ENCODE peak calls at places on chromosomes 12 and 14, in ten cellular contexts. U is suprapubic skin, V is A549, W is sigmoid colon, B is H1, A is GM12878, T is transverse colon, Y is K562, D is esophagus muscularis mucosa, J is stomach. I is an unnamed sample.

GRCh38 chr12:132834181-132834711 is 5.6 kb upstream of the GOLGA3 start:
- DNase-seq in U (no peak), V (no peak), W (no peak), B (no peak), A (no peak), T (no peak), Y (no peak), D (no peak), J (no peak), I (no peak)

GRCh38 chr14:90781876-90782275 is 34.4 kb downstream of the TTC7B start:
- DNase-seq in U (no peak), V (no peak), W (no peak), B (no peak), A (no peak), T (no peak), Y (no peak), D (no peak), J (no peak), I (no peak)

GRCh38 chr14:39272918-39273317 is 39.2 kb downstream of the MIA2 start:
- DNase-seq in U (no peak), V (no peak), W (no peak), B (no peak), A (no peak), T (no peak), Y (no peak), D (no peak), J (no peak), I (no peak)

GRCh38 chr12:19826988-19827550 is 387.8 kb downstream of the AEBP2 start:
- DNase-seq in U (no peak), V (no peak), W (no peak), B (no peak), A (no peak), T (no peak), Y (no peak), D (no peak), J (no peak), I (no peak)

GRCh38 chr12:25301798-25302197 is 51.1 kb upstream of the KRAS start:
- DNase-seq in U (no peak), V (no peak), W (no peak), B (no peak), A (no peak), T (no peak), Y (no peak), D (no peak), J (no peak), I (no peak)

GRCh38 chr12:47576256-47576655 is 129.6 kb downstream of the RPAP3 start:
- DNase-seq in U (no peak), V (no peak), W (no peak), B (no peak), A (no peak), T (no peak), Y (peak), D (no peak), J (no peak), I (no peak)

GRCh38 chr12:54026640-54027441 is 1.4 kb upstream of the HOXC6 start:
- DNase-seq in U (no peak), V (no peak), W (no peak), B (no peak), A (no peak), T (no peak), Y (no peak), D (no peak), J (no peak), I (no peak)

GRCh38 chr14:69538766-69539165 is 35.9 kb downstream of the CCDC177 start:
- DNase-seq in U (no peak), V (no peak), W (no peak), B (no peak), A (no peak), T (no peak), Y (no peak), D (no peak), J (no peak), I (no peak)

GRCh38 chr14:75079521-75079920 is 10.1 kb downstream of the ZC2HC1C start:
- DNase-seq in U (no peak), V (no peak), W (no peak), B (no peak), A (no peak), T (no peak), Y (no peak), D (no peak), J (no peak), I (no peak)

GRCh38 chr14:67911506-67911905 is 91.9 kb downstream of the RAD51B start:
- DNase-seq in U (no peak), V (no peak), W (no peak), B (no peak), A (no peak), T (no peak), Y (no peak), D (no peak), J (no peak), I (no peak)

GRCh38 chr14:68182492-68182891 is 362.9 kb downstream of the RAD51B start:
- DNase-seq in U (no peak), V (no peak), W (no peak), B (no peak), A (peak), T (no peak), Y (no peak), D (no peak), J (no peak), I (no peak)

GRCh38 chr14:103058209-103059055 is 1.1 kb upstream of the CDC42BPB start:
- DNase-seq in U (peak), V (no peak), W (peak), B (no peak), A (no peak), T (no peak), Y (no peak), D (no peak), J (no peak), I (no peak)

GRCh38 chr12:2282321-2282720 is 229.5 kb downstream of the CACNA1C start:
- DNase-seq in U (no peak), V (no peak), W (no peak), B (no peak), A (no peak), T (no peak), Y (no peak), D (no peak), J (no peak), I (no peak)

GRCh38 chr12:52023976-52024688 is 17.4 kb downstream of the TAMALIN start:
- DNase-seq in U (no peak), V (no peak), W (no peak), B (no peak), A (no peak), T (no peak), Y (no peak), D (no peak), J (no peak), I (no peak)

GRCh38 chr14:50961606-50962259 is 17.4 kb upstream of the PYGL start:
- DNase-seq in U (no peak), V (peak), W (no peak), B (no peak), A (no peak), T (no peak), Y (no peak), D (no peak), J (no peak), I (no peak)

DNA sequence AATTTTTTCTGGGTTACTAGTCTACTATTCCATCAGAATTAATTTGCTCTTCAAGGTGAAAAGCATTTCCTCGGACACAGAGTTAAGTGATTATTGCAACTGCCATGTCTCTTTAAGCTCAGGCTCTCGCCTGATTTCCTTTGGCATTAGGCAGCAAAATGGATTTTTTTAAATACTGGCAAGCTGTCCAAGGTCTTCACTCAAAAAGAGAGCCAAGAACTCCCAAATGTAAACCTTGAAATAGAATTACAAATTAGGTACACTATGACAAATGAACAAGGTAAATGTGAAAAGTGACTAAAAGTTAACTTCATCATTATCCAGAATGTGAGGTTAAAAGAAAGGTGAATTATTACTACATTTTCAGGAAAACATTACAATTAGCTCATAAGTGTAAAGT is 111.9 kb downstream of the GARIN6 start:
- DNase-seq in U (no peak), V (no peak), W (no peak), B (no peak), A (no peak), T (no peak), Y (no peak), D (no peak), J (no peak), I (no peak)
- TF ChIP-seq EP300 in U (no peak), V (no peak), W (no peak), B (no peak), A (no peak), T (no peak), Y (no peak), D (no peak), J (no peak), I (no peak)

DNA sequence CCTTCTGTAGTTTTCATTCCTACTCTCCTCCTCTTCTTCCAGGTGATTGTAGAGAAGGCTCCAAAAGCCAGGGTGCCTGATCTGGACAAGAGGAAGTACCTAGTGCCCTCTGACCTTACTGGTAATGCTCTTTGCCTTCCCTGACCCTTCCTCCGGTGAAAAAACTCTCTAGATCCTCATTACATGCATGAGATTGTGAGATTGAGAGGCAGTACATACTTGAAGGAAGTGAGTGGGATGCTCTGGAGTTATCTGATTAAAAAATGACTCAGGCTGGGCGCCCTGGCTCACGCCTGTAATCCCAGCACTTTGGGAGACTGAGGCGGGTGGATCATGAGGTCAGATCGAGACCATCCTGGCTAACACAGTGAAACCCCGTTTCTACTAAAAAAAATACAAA is 5.3 kb downstream of the GABARAPL1 start:
- DNase-seq in U (no peak), V (no peak), W (no peak), B (no peak), A (no peak), T (no peak), Y (no peak), D (no peak), J (no peak), I (no peak)
- TF ChIP-seq POLR2A in U (no peak), V (no peak), W (no peak), B (no peak), A (no peak), T (no peak), Y (no peak), D (no peak), J (no peak), I (no peak)

DNA sequence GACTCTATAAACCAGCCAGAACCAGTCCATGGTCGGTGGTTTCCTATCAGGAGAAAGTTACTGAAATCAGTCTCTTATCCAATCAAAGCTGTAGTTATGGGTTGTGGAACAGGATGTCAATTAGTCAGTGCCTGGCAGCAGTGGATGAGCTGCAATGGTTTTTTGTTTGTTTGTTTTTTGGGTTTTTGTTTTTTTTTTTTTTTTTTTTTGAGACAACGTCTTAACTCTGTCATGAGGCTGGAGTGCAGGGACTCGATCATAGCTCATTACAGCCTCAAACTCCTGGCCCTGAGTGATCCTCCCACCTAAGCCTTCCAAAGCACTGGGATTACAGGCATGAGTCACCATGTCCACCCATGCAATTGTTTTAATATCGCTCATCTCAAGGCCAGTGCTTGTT is 113.3 kb upstream of the CAND1 start:
- DNase-seq in U (no peak), V (no peak), W (no peak), B (no peak), A (no peak), T (no peak), Y (no peak), D (no peak), J (no peak), I (no peak)
- TF ChIP-seq EP300 in U (no peak), V (no peak), W (no peak), B (no peak), A (no peak), T (no peak), Y (no peak), D (no peak), J (no peak), I (no peak)

GRCh38 chr12:98256830-98257229 is 258.6 kb upstream of the TMPO start:
- DNase-seq in U (no peak), V (no peak), W (no peak), B (no peak), A (no peak), T (no peak), Y (no peak), D (no peak), J (no peak), I (no peak)
- TF ChIP-seq POLR2A in U (no peak), V (no peak), W (no peak), B (no peak), A (no peak), T (no peak), Y (no peak), D (no peak), J (no peak), I (no peak)

GRCh38 chr12:85277900-85278597 is 2.0 kb upstream of the ALX1 start:
- DNase-seq in U (no peak), V (no peak), W (peak), B (no peak), A (no peak), T (peak), Y (no peak), D (no peak), J (no peak), I (no peak)
- TF ChIP-seq EP300 in U (no peak), V (no peak), W (no peak), B (no peak), A (no peak), T (no peak), Y (no peak), D (no peak), J (no peak), I (no peak)

GRCh38 chr12:122096591-122097149 is 18.1 kb downstream of the MLXIP start:
- DNase-seq in U (peak), V (no peak), W (peak), B (no peak), A (no peak), T (peak), Y (no peak), D (no peak), J (peak), I (no peak)

GRCh38 chr12:122096014-122096413 is 17.5 kb downstream of the MLXIP start:
- DNase-seq in U (no peak), V (no peak), W (peak), B (no peak), A (no peak), T (peak), Y (no peak), D (no peak), J (no peak), I (no peak)

GRCh38 chr12:122099856-122100255 is 21.3 kb downstream of the MLXIP start:
- DNase-seq in U (peak), V (no peak), W (no peak), B (no peak), A (no peak), T (no peak), Y (no peak), D (no peak), J (no peak), I (no peak)

GRCh38 chr12:122099280-122099749 is 20.8 kb downstream of the MLXIP start:
- DNase-seq in U (peak), V (no peak), W (peak), B (no peak), A (no peak), T (no peak), Y (no peak), D (no peak), J (no peak), I (no peak)

GRCh38 chr12:122097641-122098364 is 19.2 kb downstream of the MLXIP start:
- DNase-seq in U (peak), V (peak), W (peak), B (no peak), A (no peak), T (peak), Y (peak), D (no peak), J (peak), I (no peak)
- TF ChIP-seq POLR2A in U (no peak), V (no peak), W (no peak), B (no peak), A (no peak), T (peak), Y (no peak), D (no peak), J (no peak), I (no peak)

DNA sequence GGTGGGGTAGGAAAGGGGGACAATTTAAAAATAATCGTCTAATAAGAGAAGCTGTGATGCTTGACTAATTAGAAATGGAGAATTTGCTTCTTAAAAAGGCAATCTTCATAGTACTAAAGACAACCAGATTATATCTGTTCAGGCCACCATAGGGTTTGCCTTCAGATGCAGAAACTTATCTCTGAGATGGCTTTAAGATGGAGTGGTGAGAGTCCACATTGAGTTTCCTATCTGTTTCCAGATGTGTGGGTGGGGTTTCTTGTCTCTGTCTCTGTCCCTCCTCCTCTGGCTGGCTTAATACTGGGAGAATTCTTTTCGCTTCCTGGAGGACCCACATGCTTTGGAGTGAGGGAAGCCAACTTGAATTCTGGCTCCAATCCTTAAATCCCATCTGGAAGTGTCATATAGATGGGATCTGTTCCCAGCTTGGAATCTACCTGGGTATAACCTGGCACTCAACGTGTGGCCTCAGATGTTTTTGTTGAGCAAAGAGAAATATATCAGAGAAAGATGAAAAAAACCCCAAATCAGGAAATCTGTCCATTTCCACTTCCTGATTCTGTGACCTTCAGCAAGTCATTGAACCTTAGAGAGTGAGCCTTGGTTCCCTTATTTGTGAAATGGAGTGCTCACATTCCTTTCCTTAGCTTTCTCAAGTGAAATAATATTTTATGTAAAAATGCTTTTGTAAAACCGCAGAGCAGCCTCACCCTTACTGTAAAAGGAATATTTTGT is 66.4 kb downstream of the CHST11 start:
- DNase-seq in U (no peak), V (no peak), W (no peak), B (no peak), A (no peak), T (no peak), Y (no peak), D (no peak), J (no peak), I (no peak)
- TF ChIP-seq EP300 in U (no peak), V (no peak), W (no peak), B (no peak), A (no peak), T (no peak), Y (no peak), D (no peak), J (no peak), I (no peak)

GRCh38 chr14:100305446-100306255 is 593 bp downstream of the SLC25A29 start:
- DNase-seq in U (no peak), V (peak), W (peak), B (peak), A (no peak), T (peak), Y (peak), D (no peak), J (peak), I (no peak)

GRCh38 chr14:100307215-100308111 is 1.2 kb upstream of the SLC25A29 start:
- DNase-seq in U (no peak), V (no peak), W (no peak), B (peak), A (no peak), T (peak), Y (no peak), D (no peak), J (peak), I (no peak)

GRCh38 chr14:100306506-100307214 is 416 bp upstream of the SLC25A29 start:
- DNase-seq in U (peak), V (peak), W (peak), B (peak), A (no peak), T (peak), Y (peak), D (peak), J (peak), I (peak)

GRCh38 chr14:100304825-100305445 is 1.3 kb downstream of the SLC25A29 start:
- DNase-seq in U (no peak), V (peak), W (no peak), B (peak), A (no peak), T (peak), Y (peak), D (no peak), J (peak), I (no peak)

GRCh38 chr14:100306256-100306505 is at the start of gene SLC25A29:
- DNase-seq in U (no peak), V (no peak), W (no peak), B (no peak), A (no peak), T (no peak), Y (no peak), D (no peak), J (no peak), I (no peak)
- TF ChIP-seq POLR2A in U (no peak), V (no peak), W (no peak), B (peak), A (peak), T (no peak), Y (no peak), D (peak), J (no peak), I (peak)